ENCODE peak calls at places on chromosomes 11 and 22, in four cellular contexts. B is EL, H is adipocyte, Z is Calu3. P is an unnamed sample.

GRCh38 chr11:32255876-32256275 is 165.0 kb downstream of the RCN1 start:
- DNase-seq in B (no peak), H (no peak), Z (no peak), P (no peak)

GRCh38 chr11:69912911-69913451 is 93.8 kb upstream of the FGF3 start:
- DNase-seq in B (peak), H (peak), Z (peak), P (no peak)

GRCh38 chr11:19935507-19935906 is 222.9 kb downstream of the NAV2 start:
- DNase-seq in B (peak), H (peak), Z (no peak), P (peak)

GRCh38 chr11:30788849-30789248 is 202.7 kb upstream of the MPPED2 start:
- DNase-seq in B (no peak), H (no peak), Z (no peak), P (peak)

GRCh38 chr11:134170909-134171281 is 52.9 kb downstream of the NCAPD3 start:
- DNase-seq in B (peak), H (peak), Z (no peak), P (peak)

GRCh38 chr22:40797427-40797826 is 21.7 kb downstream of the SLC25A17 start:
- DNase-seq in B (no peak), H (peak), Z (no peak), P (no peak)

GRCh38 chr11:114209343-114209742 is 86.9 kb upstream of the NNMT start:
- DNase-seq in B (no peak), H (no peak), Z (no peak), P (no peak)

GRCh38 chr11:45922425-45923082 is at the start of gene LARGE2:
- DNase-seq in B (no peak), H (no peak), Z (peak), P (no peak)

GRCh38 chr11:3123761-3124733 is 41.1 kb downstream of the OSBPL5 start:
- DNase-seq in B (peak), H (peak), Z (peak), P (peak)

GRCh38 chr11:6646040-6646439 is 9.6 kb downstream of the DCHS1 start:
- DNase-seq in B (peak), H (peak), Z (no peak), P (peak)

GRCh38 chr11:3126901-3127691 is 38.0 kb downstream of the OSBPL5 start:
- DNase-seq in B (no peak), H (no peak), Z (no peak), P (no peak)

GRCh38 chr11:15941206-15941770 is 415.1 kb downstream of the SOX6 start:
- DNase-seq in B (peak), H (peak), Z (no peak), P (peak)

GRCh38 chr22:36286096-36286957 is 33.4 kb downstream of the APOL1 start:
- DNase-seq in B (peak), H (peak), Z (peak), P (peak)

GRCh38 chr22:49052023-49052538 is 775.6 kb downstream of the BRD1 start:
- DNase-seq in B (no peak), H (no peak), Z (no peak), P (no peak)

GRCh38 chr11:115258216-115258615 is 246.0 kb downstream of the CADM1 start:
- DNase-seq in B (no peak), H (no peak), Z (no peak), P (no peak)

GRCh38 chr11:94897330-94897768 is 76.0 kb downstream of the CWC15 start:
- DNase-seq in B (peak), H (peak), Z (peak), P (peak)

GRCh38 chr11:14908214-14908880 is 16.3 kb upstream of the CYP2R1 start:
- DNase-seq in B (peak), H (peak), Z (no peak), P (peak)

GRCh38 chr22:44111562-44112155 is 69.1 kb upstream of the PARVG start:
- DNase-seq in B (no peak), H (no peak), Z (no peak), P (no peak)

GRCh38 chr22:41481131-41481830 is 12.4 kb downstream of the ACO2 start:
- DNase-seq in B (peak), H (no peak), Z (no peak), P (peak)

GRCh38 chr11:72743321-72744221 is 8.6 kb downstream of the ARAP1 start:
- DNase-seq in B (no peak), H (no peak), Z (no peak), P (no peak)

P was measured in AG10803.